ENCODE peak calls at places on chromosomes 11 and 22, in nine cellular contexts. U is neuronal stem cell, D is HepG2, V is fibroblast of lung, F is IMR-90, O is neural progenitor cell, E is PC-9, N is hepatocyte, K is mammary epithelial cell. R is an unnamed sample. For H3K27me3, the result is how much of the 10 kb centered on the place peaks cover.

GRCh38 chr11:61546663-61547062 is 34.2 kb downstream of the SYT7 start:
- DNase-seq in K (no peak), U (no peak), O (no peak), D (no peak), E (no peak), F (no peak), N (no peak), V (no peak), R (no peak)

GRCh38 chr22:19525666-19526065 is 1.5 kb upstream of the CLDN5 start:
- DNase-seq in E (no peak), F (no peak), N (no peak), O (no peak), V (no peak), K (no peak), D (no peak), U (no peak), R (peak)

GRCh38 chr11:117985953-117986887 is at the start of gene IL10RA:
- DNase-seq in V (peak), E (peak), O (peak), N (peak), F (peak), U (peak), D (peak), K (peak), R (peak)

GRCh38 chr22:36136988-36137387 is 23.6 kb downstream of the APOL3 start:
- DNase-seq in O (no peak), N (no peak), E (no peak), U (no peak), V (peak), F (peak), K (no peak), D (no peak), R (no peak)

GRCh38 chr11:6099577-6099976 is 7.9 kb upstream of the OR56B4 start:
- DNase-seq in K (no peak), V (no peak), E (no peak), U (no peak), N (no peak), D (no peak), F (no peak), O (no peak), R (no peak)

GRCh38 chr11:57499413-57499982 is 16.0 kb downstream of the SLC43A1 start:
- DNase-seq in F (peak), O (peak), D (peak), V (peak), U (peak), E (peak), N (peak), K (peak), R (peak)

GRCh38 chr22:43848366-43849171 is 13.7 kb downstream of the SULT4A1 start:
- DNase-seq in E (no peak), D (no peak), U (no peak), F (peak), O (peak), K (no peak), N (peak), V (peak), R (peak)

GRCh38 chr11:113690619-113691569 is 15.2 kb downstream of the TMPRSS5 start:
- DNase-seq in O (peak), N (peak), K (peak), U (peak), E (peak), F (peak), V (peak), D (peak), R (peak)

GRCh38 chr11:3122775-3123201 is 42.3 kb downstream of the OSBPL5 start:
- DNase-seq in E (no peak), O (no peak), U (no peak), F (no peak), V (no peak), D (no peak), N (no peak), K (no peak), R (no peak)

GRCh38 chr11:119366690-119367620 is 14.5 kb downstream of the USP2 start:
- DNase-seq in K (no peak), E (no peak), N (peak), F (no peak), V (no peak), D (no peak), O (no peak), U (no peak), R (peak)

GRCh38 chr11:74185285-74185684 is 14.2 kb downstream of the PPME1 start:
- DNase-seq in F (no peak), K (no peak), U (no peak), N (no peak), O (no peak), E (no peak), V (peak), D (no peak), R (no peak)
- H3K4me2 ChIP-seq in F (no peak), K (no peak), U (no peak), N (no peak), O (no peak), E (no peak), V (no peak), D (no peak), R (no peak)

DNA sequence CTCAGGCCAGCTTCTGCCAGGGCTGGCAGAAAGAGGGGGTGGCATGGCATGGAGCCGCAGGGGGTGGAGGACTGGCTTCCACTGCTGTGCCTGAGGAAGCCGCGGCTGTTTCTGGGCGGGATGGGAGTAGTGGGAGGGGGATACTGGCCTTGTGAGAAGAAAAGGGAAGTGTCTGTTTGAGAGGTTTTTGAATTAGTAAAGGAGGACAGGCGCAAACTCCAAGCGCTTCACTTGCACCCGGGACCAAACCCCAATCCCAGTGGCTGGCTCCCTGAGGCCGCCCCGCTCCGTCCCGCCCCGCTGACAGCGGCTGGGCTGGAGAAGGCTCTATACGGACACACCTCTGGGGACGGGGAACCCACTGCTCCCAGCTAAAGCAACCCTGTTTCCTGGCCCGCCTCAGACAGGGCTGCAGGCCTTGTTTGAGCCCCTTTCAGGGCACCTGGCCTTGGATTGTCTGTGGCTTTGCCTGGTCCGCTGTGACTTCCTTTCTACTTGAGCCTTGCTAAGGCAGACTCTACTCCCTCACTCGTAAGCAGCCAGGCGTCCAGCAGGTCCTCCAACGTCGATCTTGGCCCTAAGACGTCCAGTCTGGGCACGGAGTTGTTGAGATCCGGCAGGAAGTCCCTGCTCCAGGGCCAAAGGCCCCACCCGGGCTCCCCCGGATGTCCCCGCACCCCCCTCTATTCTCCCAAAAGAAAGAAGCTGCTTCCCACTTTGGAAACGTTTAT is 2.2 kb downstream of the APOA1 start:
- DNase-seq in U (no peak), V (no peak), F (no peak), O (no peak), N (no peak), K (no peak), E (no peak), D (no peak), R (no peak)
- H3K27ac ChIP-seq in U (no peak), V (peak), F (peak), O (no peak), N (peak), K (no peak), E (no peak), D (peak), R (no peak)

GRCh38 chr11:45658292-45658991 is 7.0 kb downstream of the CHST1 start:
- DNase-seq in N (peak), K (peak), U (no peak), E (no peak), V (peak), O (peak), F (peak), D (peak), R (no peak)
- H3K27me3 ChIP-seq in N (under half), K (under half), U (half or more), E (half or more), V (under half), O (under half), F (under half), D (half or more), R (under half)

DNA sequence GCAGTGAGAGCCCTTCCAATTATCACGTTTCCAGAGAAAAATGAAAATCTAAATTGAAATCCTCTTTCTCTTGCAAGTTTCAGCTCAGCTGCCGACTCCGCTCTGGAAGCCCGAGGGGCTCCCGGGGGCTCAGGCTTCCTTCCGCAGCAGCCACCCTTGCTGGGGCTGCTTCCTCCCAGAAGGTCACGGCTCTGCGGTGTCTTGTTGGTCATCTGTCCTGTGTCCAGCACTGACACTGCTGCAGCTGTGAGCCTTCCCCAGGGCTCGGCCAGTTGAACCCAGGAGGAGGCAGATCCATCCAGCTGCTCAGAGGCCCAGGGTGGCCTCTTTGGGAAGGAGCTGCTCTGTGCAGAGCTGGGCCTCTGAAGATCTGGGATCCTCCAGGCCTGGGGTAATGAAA is 1337.2 kb downstream of the TBC1D22A start:
- DNase-seq in K (no peak), O (no peak), E (no peak), V (no peak), U (no peak), N (no peak), D (no peak), F (no peak), R (no peak)
- H3K4me2 ChIP-seq in K (no peak), O (no peak), E (no peak), V (no peak), U (no peak), N (no peak), D (no peak), F (no peak), R (peak)